ENCODE peak calls at places on chromosomes 7 and 10, in ten cellular contexts. W, R, H, Y, B, T, P, U, A and C are unnamed samples.

GRCh38 chr7:42292991-42293521 is 56.0 kb upstream of the GLI3 start:
- DNase-seq in H (no peak), P (no peak), W (no peak), A (no peak), R (no peak), Y (no peak), T (no peak), U (no peak), B (no peak), C (no peak)

GRCh38 chr10:60944910-60945297 is 919 bp upstream of the RHOBTB1 start:
- DNase-seq in W (no peak), A (no peak), Y (no peak), B (no peak), H (no peak), P (no peak), U (no peak), T (no peak), R (no peak), C (no peak)

GRCh38 chr7:92135100-92135429 is 788 bp upstream of the CYP51A1 start:
- DNase-seq in B (peak), A (no peak), U (peak), H (peak), T (no peak), P (no peak), Y (peak), R (no peak), W (peak), C (no peak)

GRCh38 chr10:11958956-11959355 is 83.7 kb downstream of the UPF2 start:
- DNase-seq in R (no peak), B (no peak), P (no peak), H (no peak), Y (no peak), T (no peak), U (no peak), W (no peak), A (no peak), C (no peak)

GRCh38 chr7:44750424-44750823 is 1.8 kb downstream of the ZMIZ2 start:
- DNase-seq in P (no peak), U (no peak), Y (no peak), H (no peak), A (no peak), R (no peak), B (no peak), W (no peak), T (no peak), C (no peak)

GRCh38 chr7:137696376-137696775 is 150.4 kb downstream of the DGKI start:
- DNase-seq in R (no peak), Y (no peak), P (no peak), A (no peak), W (no peak), T (no peak), B (no peak), H (no peak), U (no peak), C (no peak)

GRCh38 chr10:73717564-73717963 is 19.7 kb upstream of the AGAP5 start:
- DNase-seq in R (no peak), P (no peak), U (no peak), B (no peak), W (peak), Y (peak), T (no peak), A (no peak), H (no peak), C (no peak)

GRCh38 chr7:138898255-138898654 is 82.9 kb downstream of the KIAA1549 start:
- DNase-seq in W (no peak), P (no peak), Y (peak), H (no peak), A (peak), B (no peak), R (no peak), T (no peak), U (no peak), C (peak)

GRCh38 chr7:102467581-102468415 is 3.0 kb downstream of the LRWD1 start:
- DNase-seq in U (no peak), A (no peak), P (no peak), R (no peak), H (no peak), B (no peak), T (no peak), W (no peak), Y (peak), C (no peak)